ENCODE peak calls at places on chromosome 14, in six cellular contexts. One of them, this sample, is unnamed.

GRCh38 chr14:103563089-103563620 is 395 bp downstream of the COA8 start:
- DNase-seq in right lobe of liver: peak
- DNase-seq in foreskin fibroblast: no peak
- DNase-seq in cardiac muscle cell: no peak
- DNase-seq in uterus: peak
- DNase-seq in pancreas: no peak
- DNase-seq in this sample: no peak

GRCh38 chr14:88421286-88421685 is 35.8 kb downstream of the SPATA7 start:
- DNase-seq in right lobe of liver: no peak
- DNase-seq in foreskin fibroblast: peak
- DNase-seq in cardiac muscle cell: no peak
- DNase-seq in uterus: no peak
- DNase-seq in pancreas: no peak
- DNase-seq in this sample: no peak

GRCh38 chr14:21454843-21455550 is 926 bp downstream of the CHD8 start:
- DNase-seq in right lobe of liver: no peak
- DNase-seq in foreskin fibroblast: peak
- DNase-seq in cardiac muscle cell: no peak
- DNase-seq in uterus: no peak
- DNase-seq in pancreas: no peak
- DNase-seq in this sample: peak

GRCh38 chr14:92728781-92729364 is 19.6 kb downstream of the LGMN start:
- DNase-seq in right lobe of liver: no peak
- DNase-seq in foreskin fibroblast: no peak
- DNase-seq in cardiac muscle cell: peak
- DNase-seq in uterus: no peak
- DNase-seq in pancreas: no peak
- DNase-seq in this sample: peak

GRCh38 chr14:36874396-36875138 is 212.9 kb downstream of the PAX9 start:
- DNase-seq in right lobe of liver: no peak
- DNase-seq in foreskin fibroblast: no peak
- DNase-seq in cardiac muscle cell: no peak
- DNase-seq in uterus: no peak
- DNase-seq in pancreas: no peak
- DNase-seq in this sample: no peak

GRCh38 chr14:26636571-26636970 is 38.7 kb upstream of the NOVA1 start:
- DNase-seq in right lobe of liver: no peak
- DNase-seq in foreskin fibroblast: no peak
- DNase-seq in cardiac muscle cell: no peak
- DNase-seq in uterus: no peak
- DNase-seq in pancreas: no peak
- DNase-seq in this sample: no peak

GRCh38 chr14:56488306-56488705 is 91.3 kb upstream of the TMEM260 start:
- DNase-seq in right lobe of liver: no peak
- DNase-seq in foreskin fibroblast: no peak
- DNase-seq in cardiac muscle cell: no peak
- DNase-seq in uterus: no peak
- DNase-seq in pancreas: no peak
- DNase-seq in this sample: no peak

GRCh38 chr14:35403085-35403396 is 1.5 kb downstream of the NFKBIA start:
- DNase-seq in right lobe of liver: peak
- DNase-seq in foreskin fibroblast: peak
- DNase-seq in cardiac muscle cell: no peak
- DNase-seq in uterus: peak
- DNase-seq in pancreas: peak
- DNase-seq in this sample: peak

GRCh38 chr14:104111301-104112112 is 26.0 kb downstream of the ASPG start:
- DNase-seq in right lobe of liver: peak
- DNase-seq in foreskin fibroblast: no peak
- DNase-seq in cardiac muscle cell: no peak
- DNase-seq in uterus: no peak
- DNase-seq in pancreas: no peak
- DNase-seq in this sample: no peak

GRCh38 chr14:93706360-93706955 is 81.8 kb downstream of the PRIMA1 start:
- DNase-seq in right lobe of liver: no peak
- DNase-seq in foreskin fibroblast: no peak
- DNase-seq in cardiac muscle cell: no peak
- DNase-seq in uterus: no peak
- DNase-seq in pancreas: no peak
- DNase-seq in this sample: no peak

GRCh38 chr14:50319293-50319692 is 7.2 kb downstream of the DMAC2L start:
- DNase-seq in right lobe of liver: no peak
- DNase-seq in foreskin fibroblast: peak
- DNase-seq in cardiac muscle cell: no peak
- DNase-seq in uterus: no peak
- DNase-seq in pancreas: no peak
- DNase-seq in this sample: no peak

GRCh38 chr14:55473786-55474185 is 33.4 kb upstream of the TBPL2 start:
- DNase-seq in right lobe of liver: no peak
- DNase-seq in foreskin fibroblast: no peak
- DNase-seq in cardiac muscle cell: no peak
- DNase-seq in uterus: no peak
- DNase-seq in pancreas: no peak
- DNase-seq in this sample: no peak

GRCh38 chr14:74867673-74868072 is 8.3 kb downstream of the PROX2 start:
- DNase-seq in right lobe of liver: no peak
- DNase-seq in foreskin fibroblast: peak
- DNase-seq in cardiac muscle cell: no peak
- DNase-seq in uterus: no peak
- DNase-seq in pancreas: no peak
- DNase-seq in this sample: peak

GRCh38 chr14:89182326-89182725 is 234.7 kb downstream of the FOXN3 start:
- DNase-seq in right lobe of liver: no peak
- DNase-seq in foreskin fibroblast: no peak
- DNase-seq in cardiac muscle cell: no peak
- DNase-seq in uterus: no peak
- DNase-seq in pancreas: no peak
- DNase-seq in this sample: no peak

GRCh38 chr14:52329678-52330376 is 15.7 kb downstream of the PTGER2 start:
- DNase-seq in right lobe of liver: no peak
- DNase-seq in foreskin fibroblast: no peak
- DNase-seq in cardiac muscle cell: no peak
- DNase-seq in uterus: no peak
- DNase-seq in pancreas: no peak
- DNase-seq in this sample: peak

GRCh38 chr14:89504602-89505320 is 87.7 kb upstream of the FOXN3 start:
- DNase-seq in right lobe of liver: no peak
- DNase-seq in foreskin fibroblast: peak
- DNase-seq in cardiac muscle cell: no peak
- DNase-seq in uterus: no peak
- DNase-seq in pancreas: no peak
- DNase-seq in this sample: peak

GRCh38 chr14:22598896-22599244 is 770 bp downstream of the ABHD4 start:
- DNase-seq in right lobe of liver: peak
- DNase-seq in foreskin fibroblast: peak
- DNase-seq in cardiac muscle cell: peak
- DNase-seq in uterus: peak
- DNase-seq in pancreas: peak
- DNase-seq in this sample: peak
- TF ChIP-seq CTCF in right lobe of liver: no peak
- TF ChIP-seq CTCF in foreskin fibroblast: peak
- TF ChIP-seq CTCF in cardiac muscle cell: peak
- TF ChIP-seq CTCF in uterus: peak
- TF ChIP-seq CTCF in pancreas: no peak
- TF ChIP-seq CTCF in this sample: peak

GRCh38 chr14:69573841-69574265 is 818 bp downstream of the CCDC177 start:
- DNase-seq in right lobe of liver: no peak
- DNase-seq in foreskin fibroblast: no peak
- DNase-seq in cardiac muscle cell: peak
- DNase-seq in uterus: no peak
- DNase-seq in pancreas: no peak
- DNase-seq in this sample: no peak

GRCh38 chr14:69574954-69575295 is 254 bp upstream of the CCDC177 start:
- DNase-seq in right lobe of liver: no peak
- DNase-seq in foreskin fibroblast: no peak
- DNase-seq in cardiac muscle cell: no peak
- DNase-seq in uterus: no peak
- DNase-seq in pancreas: no peak
- DNase-seq in this sample: no peak

GRCh38 chr14:69572634-69573135 is 2.0 kb downstream of the CCDC177 start:
- DNase-seq in right lobe of liver: no peak
- DNase-seq in foreskin fibroblast: no peak
- DNase-seq in cardiac muscle cell: no peak
- DNase-seq in uterus: no peak
- DNase-seq in pancreas: no peak
- DNase-seq in this sample: no peak

GRCh38 chr14:69573205-69573840 is 1.3 kb downstream of the CCDC177 start:
- DNase-seq in right lobe of liver: no peak
- DNase-seq in foreskin fibroblast: peak
- DNase-seq in cardiac muscle cell: no peak
- DNase-seq in uterus: no peak
- DNase-seq in pancreas: no peak
- DNase-seq in this sample: no peak

GRCh38 chr14:69574266-69574953 is at the start of gene CCDC177:
- DNase-seq in right lobe of liver: peak
- DNase-seq in foreskin fibroblast: peak
- DNase-seq in cardiac muscle cell: peak
- DNase-seq in uterus: no peak
- DNase-seq in pancreas: peak
- DNase-seq in this sample: peak
- H3K4me3 ChIP-seq in right lobe of liver: no peak
- H3K4me3 ChIP-seq in foreskin fibroblast: peak
- H3K4me3 ChIP-seq in cardiac muscle cell: peak
- H3K4me3 ChIP-seq in uterus: peak
- H3K4me3 ChIP-seq in pancreas: no peak
- H3K4me3 ChIP-seq in this sample: no peak

GRCh38 chr14:24058951-24059475 is 7.2 kb downstream of the CARMIL3 start:
- DNase-seq in right lobe of liver: no peak
- DNase-seq in foreskin fibroblast: no peak
- DNase-seq in cardiac muscle cell: peak
- DNase-seq in uterus: no peak
- DNase-seq in pancreas: no peak
- DNase-seq in this sample: no peak

GRCh38 chr14:24057867-24058259 is 6.1 kb downstream of the CARMIL3 start:
- DNase-seq in right lobe of liver: no peak
- DNase-seq in foreskin fibroblast: no peak
- DNase-seq in cardiac muscle cell: no peak
- DNase-seq in uterus: no peak
- DNase-seq in pancreas: no peak
- DNase-seq in this sample: no peak

GRCh38 chr14:24059841-24060388 is 8.1 kb downstream of the CARMIL3 start:
- DNase-seq in right lobe of liver: no peak
- DNase-seq in foreskin fibroblast: no peak
- DNase-seq in cardiac muscle cell: no peak
- DNase-seq in uterus: no peak
- DNase-seq in pancreas: no peak
- DNase-seq in this sample: no peak

GRCh38 chr14:24057271-24057670 is 5.5 kb downstream of the CARMIL3 start:
- DNase-seq in right lobe of liver: no peak
- DNase-seq in foreskin fibroblast: no peak
- DNase-seq in cardiac muscle cell: no peak
- DNase-seq in uterus: no peak
- DNase-seq in pancreas: no peak
- DNase-seq in this sample: no peak

DNA sequence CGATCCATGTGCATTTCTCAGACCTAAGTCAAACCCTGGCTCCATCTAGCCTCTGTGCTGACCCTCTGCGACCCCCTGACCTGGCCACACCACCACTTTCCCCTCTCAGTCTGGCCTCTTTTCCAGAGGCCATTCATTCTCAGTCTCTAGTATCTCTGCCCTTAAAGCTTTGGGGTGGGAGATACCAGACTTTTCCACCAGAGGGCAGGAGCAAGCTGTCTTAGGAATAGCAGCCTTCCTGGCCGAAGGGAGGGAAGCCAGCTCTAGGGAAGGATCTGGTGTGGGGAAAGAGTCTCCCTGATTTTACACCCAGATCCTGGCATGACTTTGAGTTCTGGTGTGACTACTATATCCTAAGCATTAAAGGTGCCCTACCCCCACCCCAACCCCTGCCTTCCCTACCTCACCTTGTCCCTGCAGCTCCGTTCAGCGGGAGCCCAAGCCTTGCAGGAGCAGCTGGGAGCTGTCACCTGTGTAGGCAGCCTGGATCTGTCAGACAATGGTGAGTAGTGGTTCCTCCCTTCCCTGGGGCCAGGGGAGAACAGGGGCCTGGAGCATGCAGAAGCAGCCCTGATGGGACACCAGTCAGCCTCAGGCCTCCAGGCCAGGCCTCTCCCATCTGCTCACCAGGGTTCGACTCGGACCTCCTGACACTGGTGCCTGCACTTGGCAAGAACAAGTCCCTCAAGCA is 6.6 kb downstream of the CARMIL3 start:
- DNase-seq in right lobe of liver: peak
- DNase-seq in foreskin fibroblast: peak
- DNase-seq in cardiac muscle cell: peak
- DNase-seq in uterus: peak
- DNase-seq in pancreas: peak
- DNase-seq in this sample: peak
- TF ChIP-seq CTCF in right lobe of liver: peak
- TF ChIP-seq CTCF in foreskin fibroblast: peak
- TF ChIP-seq CTCF in cardiac muscle cell: peak
- TF ChIP-seq CTCF in uterus: peak
- TF ChIP-seq CTCF in pancreas: peak
- TF ChIP-seq CTCF in this sample: peak

GRCh38 chr14:100306256-100306505 is at the start of gene SLC25A29:
- DNase-seq in right lobe of liver: no peak
- DNase-seq in foreskin fibroblast: no peak
- DNase-seq in cardiac muscle cell: no peak
- DNase-seq in uterus: no peak
- DNase-seq in pancreas: no peak
- DNase-seq in this sample: no peak

GRCh38 chr14:100305446-100306255 is 593 bp downstream of the SLC25A29 start:
- DNase-seq in right lobe of liver: peak
- DNase-seq in foreskin fibroblast: peak
- DNase-seq in cardiac muscle cell: no peak
- DNase-seq in uterus: peak
- DNase-seq in pancreas: peak
- DNase-seq in this sample: no peak

GRCh38 chr14:100303925-100304324 is 2.3 kb downstream of the SLC25A29 start:
- DNase-seq in right lobe of liver: no peak
- DNase-seq in foreskin fibroblast: no peak
- DNase-seq in cardiac muscle cell: no peak
- DNase-seq in uterus: no peak
- DNase-seq in pancreas: no peak
- DNase-seq in this sample: no peak

GRCh38 chr14:100306506-100307214 is 416 bp upstream of the SLC25A29 start:
- DNase-seq in right lobe of liver: peak
- DNase-seq in foreskin fibroblast: peak
- DNase-seq in cardiac muscle cell: peak
- DNase-seq in uterus: peak
- DNase-seq in pancreas: peak
- DNase-seq in this sample: peak

DNA sequence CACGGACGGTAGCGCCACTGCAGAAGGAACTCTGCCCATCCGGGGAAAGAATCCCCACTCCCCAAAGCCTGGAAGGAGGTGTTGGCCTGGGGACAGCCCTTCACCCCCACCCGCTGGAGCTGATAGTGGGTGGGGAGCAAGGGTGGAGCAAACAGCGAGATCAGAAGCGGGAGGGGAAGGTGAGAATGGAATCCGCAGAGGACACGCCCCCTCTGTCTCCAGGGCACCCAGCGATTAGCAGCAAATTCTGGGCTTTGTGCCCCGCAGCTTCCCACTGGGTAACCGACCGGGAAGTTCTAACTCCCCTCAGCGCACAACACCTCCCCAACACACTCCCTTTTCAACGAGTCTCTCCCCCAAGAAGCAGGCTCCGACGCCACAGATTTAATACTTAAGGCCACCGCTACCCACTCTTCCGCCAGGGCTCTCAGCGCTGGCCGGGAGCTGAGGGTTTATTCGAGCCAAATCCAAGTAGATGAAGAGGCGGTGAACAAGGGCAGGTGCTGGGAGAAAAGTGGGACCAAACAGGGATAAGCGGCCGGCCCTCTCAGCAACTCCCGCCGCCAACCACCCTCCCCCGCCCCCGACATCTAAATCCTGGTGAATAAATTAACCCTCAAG is 1.3 kb downstream of the SLC25A29 start:
- DNase-seq in right lobe of liver: peak
- DNase-seq in foreskin fibroblast: peak
- DNase-seq in cardiac muscle cell: peak
- DNase-seq in uterus: peak
- DNase-seq in pancreas: peak
- DNase-seq in this sample: no peak
- H3K4me3 ChIP-seq in right lobe of liver: peak
- H3K4me3 ChIP-seq in foreskin fibroblast: peak
- H3K4me3 ChIP-seq in cardiac muscle cell: peak
- H3K4me3 ChIP-seq in uterus: peak
- H3K4me3 ChIP-seq in pancreas: peak
- H3K4me3 ChIP-seq in this sample: peak

This sample was measured in GM12865.